ENCODE peak calls at places on chromosomes 13 and 19, in eight cellular contexts. O is left ventricle myocardium inferior; Y is RWPE1; E is Panc1; L is CD8-positive, alpha-beta T cell; V is pancreas; J is A549; Q is upper lobe of left lung. S is an unnamed sample.

GRCh38 chr13:102355251-102355650 is 46.6 kb downstream of the FGF14 start:
- DNase-seq in V (no peak), L (no peak), J (no peak), Y (no peak), Q (no peak), O (no peak), E (no peak), S (no peak)

GRCh38 chr19:15453091-15453498 is 3.3 kb upstream of the WIZ start:
- DNase-seq in E (no peak), V (no peak), J (no peak), O (no peak), Q (peak), Y (no peak), L (no peak), S (no peak)

GRCh38 chr19:49368711-49369358 is 5.2 kb downstream of the DKKL1 start:
- DNase-seq in O (no peak), Y (no peak), E (no peak), L (no peak), V (no peak), J (no peak), Q (no peak), S (no peak)

GRCh38 chr13:48559638-48560320 is 26.9 kb upstream of the RCBTB2 start:
- DNase-seq in Y (peak), Q (no peak), O (no peak), L (no peak), E (peak), J (no peak), V (no peak), S (no peak)

GRCh38 chr13:66503890-66504289 is 726.2 kb downstream of the PCDH9 start:
- DNase-seq in L (no peak), V (no peak), Q (no peak), J (no peak), O (no peak), E (no peak), Y (no peak), S (no peak)

GRCh38 chr19:52099497-52100138 is 4.1 kb upstream of the ZNF841 start:
- DNase-seq in Q (no peak), V (no peak), Y (no peak), E (no peak), L (no peak), J (no peak), O (no peak), S (no peak)

GRCh38 chr19:40147693-40148347 is 43.4 kb upstream of the MAP3K10 start:
- DNase-seq in J (no peak), V (no peak), Y (peak), L (no peak), O (no peak), Q (no peak), E (peak), S (no peak)

GRCh38 chr13:56528040-56528760 is 612.5 kb upstream of the PRR20A start:
- DNase-seq in O (no peak), Q (no peak), Y (no peak), L (no peak), J (no peak), V (no peak), E (no peak), S (no peak)

GRCh38 chr13:77124423-77124822 is 97.5 kb upstream of the FBXL3 start:
- DNase-seq in J (no peak), Y (no peak), E (no peak), Q (no peak), V (no peak), O (no peak), L (no peak), S (no peak)

GRCh38 chr13:44679602-44680001 is 103.5 kb upstream of the TSC22D1 start:
- DNase-seq in J (no peak), E (no peak), L (no peak), Y (no peak), Q (no peak), O (no peak), V (no peak), S (no peak)

GRCh38 chr13:34894756-34895155 is 47.3 kb upstream of the NBEA start:
- DNase-seq in O (no peak), Q (no peak), V (no peak), J (no peak), L (no peak), Y (no peak), E (no peak), S (no peak)

GRCh38 chr19:31270897-31271568 is 78.2 kb downstream of the TSHZ3 start:
- DNase-seq in Q (no peak), J (no peak), Y (no peak), O (no peak), L (no peak), V (no peak), E (no peak), S (no peak)

GRCh38 chr13:20389696-20390525 is 135.7 kb downstream of the CRYL1 start:
- DNase-seq in Q (no peak), O (no peak), V (no peak), L (no peak), Y (no peak), E (no peak), J (no peak), S (no peak)

GRCh38 chr19:42345191-42345812 is 19.9 kb downstream of the MEGF8 start:
- DNase-seq in V (no peak), O (no peak), J (no peak), E (no peak), L (no peak), Y (no peak), Q (no peak), S (no peak)

GRCh38 chr13:30422056-30422914 is at the start of gene UBE2L5:
- DNase-seq in Y (peak), L (peak), Q (peak), V (peak), O (peak), J (peak), E (no peak), S (peak)

GRCh38 chr13:19157461-19157860 is 24.2 kb downstream of the TUBA3C start:
- DNase-seq in E (no peak), V (no peak), Y (no peak), O (no peak), Q (no peak), L (no peak), J (no peak), S (no peak)

GRCh38 chr19:45809643-45810159 is 5.4 kb downstream of the RSPH6A start:
- DNase-seq in O (no peak), L (no peak), V (no peak), Q (no peak), J (no peak), Y (no peak), E (no peak), S (no peak)

GRCh38 chr13:59337070-59337469 is 826.7 kb downstream of the DIAPH3 start:
- DNase-seq in V (no peak), L (no peak), Y (no peak), O (no peak), Q (no peak), J (no peak), E (no peak), S (no peak)

GRCh38 chr13:25085125-25085742 is 10.7 kb upstream of the PABPC3 start:
- DNase-seq in V (peak), Y (peak), E (peak), O (no peak), Q (no peak), J (peak), L (no peak), S (no peak)

GRCh38 chr19:7427944-7428343 is 60.9 kb downstream of the PEX11G start:
- DNase-seq in O (no peak), L (no peak), Q (no peak), J (no peak), V (no peak), E (no peak), Y (no peak), S (no peak)

GRCh38 chr19:16249826-16250434 is 52.2 kb downstream of the AP1M1 start:
- DNase-seq in Y (no peak), L (no peak), Q (no peak), V (no peak), J (no peak), E (no peak), O (no peak), S (no peak)

GRCh38 chr19:49651029-49651825 is 9.2 kb downstream of the SCAF1 start:
- DNase-seq in Y (no peak), Q (peak), E (no peak), V (no peak), L (no peak), J (no peak), O (no peak), S (no peak)

GRCh38 chr13:34772881-34773280 is 169.2 kb upstream of the NBEA start:
- DNase-seq in L (no peak), Q (no peak), O (no peak), Y (no peak), V (no peak), J (no peak), E (no peak), S (no peak)

GRCh38 chr13:34164585-34164984 is 346.6 kb downstream of the RFC3 start:
- DNase-seq in Y (no peak), J (no peak), O (no peak), E (no peak), L (no peak), Q (no peak), V (no peak), S (no peak)

GRCh38 chr19:38384209-38385027 is 3.4 kb downstream of the GGN start:
- DNase-seq in E (no peak), Q (no peak), V (no peak), J (peak), O (no peak), L (no peak), Y (no peak), S (no peak)

GRCh38 chr19:16319466-16319865 is 5.2 kb upstream of the KLF2 start:
- DNase-seq in O (no peak), J (no peak), V (no peak), E (no peak), L (no peak), Q (no peak), Y (no peak), S (no peak)

GRCh38 chr13:72875233-72875632 is 93.3 kb downstream of the PIBF1 start:
- DNase-seq in O (no peak), Q (no peak), J (no peak), L (no peak), Y (no peak), E (no peak), V (no peak), S (no peak)

GRCh38 chr13:72181661-72182060 is 314.7 kb upstream of the DACH1 start:
- DNase-seq in Y (no peak), V (no peak), L (no peak), E (no peak), O (no peak), J (no peak), Q (no peak), S (no peak)

GRCh38 chr13:98285317-98285716 is 108.2 kb upstream of the RNF113B start:
- DNase-seq in O (no peak), V (no peak), J (no peak), Q (no peak), E (no peak), L (no peak), Y (no peak), S (no peak)

GRCh38 chr13:26011996-26012688 is 39.7 kb downstream of the SHISA2 start:
- DNase-seq in Q (peak), Y (no peak), J (no peak), E (no peak), O (no peak), L (peak), V (no peak), S (peak)

GRCh38 chr19:46426035-46426505 is 2.7 kb downstream of the PNMA8C start:
- DNase-seq in L (no peak), O (no peak), V (no peak), Y (no peak), Q (no peak), E (no peak), J (peak), S (no peak)

GRCh38 chr19:19628499-19629134 is 597 bp upstream of the LPAR2 start:
- DNase-seq in E (no peak), L (peak), V (peak), J (no peak), Y (peak), Q (peak), O (no peak), S (peak)

GRCh38 chr19:19997656-19998268 is 41.5 kb downstream of the ZNF682 start:
- DNase-seq in V (peak), Q (no peak), Y (no peak), O (peak), J (no peak), L (peak), E (no peak), S (peak)

GRCh38 chr13:104586010-104586746 is 1520.0 kb upstream of the SLC10A2 start:
- DNase-seq in L (no peak), J (no peak), V (peak), O (no peak), Y (peak), E (peak), Q (no peak), S (no peak)

GRCh38 chr19:51194527-51195315 is 30.2 kb upstream of the CD33 start:
- DNase-seq in E (no peak), Y (peak), Q (no peak), J (no peak), V (no peak), O (no peak), L (no peak), S (no peak)

GRCh38 chr13:111253334-111253872 is 67.0 kb upstream of the TEX29 start:
- DNase-seq in Q (no peak), V (no peak), O (no peak), E (no peak), Y (no peak), L (no peak), J (no peak), S (no peak)

GRCh38 chr13:95783747-95784146 is 106.8 kb downstream of the DNAJC3 start:
- DNase-seq in O (no peak), L (no peak), V (no peak), Y (no peak), J (no peak), Q (no peak), E (no peak), S (no peak)
- TF ChIP-seq CTCF in O (no peak), L (no peak), V (no peak), Y (no peak), J (no peak), Q (no peak), E (no peak), S (no peak)

GRCh38 chr13:114099191-114099590 is 33.2 kb downstream of the RASA3 start:
- DNase-seq in Y (no peak), J (peak), O (peak), V (no peak), Q (peak), E (no peak), L (no peak), S (no peak)
- TF ChIP-seq CTCF in Y (no peak), J (no peak), O (no peak), V (no peak), Q (no peak), E (no peak), L (no peak), S (no peak)

GRCh38 chr13:86909318-86909717 is 761.9 kb upstream of the SLITRK5 start:
- DNase-seq in V (no peak), L (no peak), O (no peak), E (no peak), Q (no peak), Y (no peak), J (no peak), S (no peak)

GRCh38 chr13:86906458-86906857 is 764.7 kb upstream of the SLITRK5 start:
- DNase-seq in E (no peak), L (no peak), Y (no peak), V (no peak), J (no peak), Q (no peak), O (no peak), S (no peak)

GRCh38 chr13:86907116-86907515 is 764.1 kb upstream of the SLITRK5 start:
- DNase-seq in J (no peak), Y (no peak), O (no peak), L (no peak), E (no peak), V (no peak), Q (no peak), S (no peak)
- TF ChIP-seq CTCF in J (no peak), Y (no peak), O (no peak), L (no peak), E (no peak), V (no peak), Q (no peak), S (no peak)

GRCh38 chr13:109745702-109746101 is 40.7 kb downstream of the IRS2 start:
- DNase-seq in Q (no peak), L (no peak), E (no peak), O (no peak), Y (no peak), V (no peak), J (no peak), S (no peak)

GRCh38 chr13:109746364-109746763 is 40.0 kb downstream of the IRS2 start:
- DNase-seq in O (no peak), L (no peak), V (no peak), E (no peak), Y (no peak), J (no peak), Q (no peak), S (no peak)

GRCh38 chr13:109748677-109749076 is 37.7 kb downstream of the IRS2 start:
- DNase-seq in Y (no peak), O (no peak), E (no peak), V (no peak), J (no peak), L (no peak), Q (no peak), S (no peak)

GRCh38 chr13:109749365-109749764 is 37.0 kb downstream of the IRS2 start:
- DNase-seq in Q (no peak), J (no peak), O (no peak), E (no peak), Y (no peak), L (no peak), V (no peak), S (no peak)

DNA sequence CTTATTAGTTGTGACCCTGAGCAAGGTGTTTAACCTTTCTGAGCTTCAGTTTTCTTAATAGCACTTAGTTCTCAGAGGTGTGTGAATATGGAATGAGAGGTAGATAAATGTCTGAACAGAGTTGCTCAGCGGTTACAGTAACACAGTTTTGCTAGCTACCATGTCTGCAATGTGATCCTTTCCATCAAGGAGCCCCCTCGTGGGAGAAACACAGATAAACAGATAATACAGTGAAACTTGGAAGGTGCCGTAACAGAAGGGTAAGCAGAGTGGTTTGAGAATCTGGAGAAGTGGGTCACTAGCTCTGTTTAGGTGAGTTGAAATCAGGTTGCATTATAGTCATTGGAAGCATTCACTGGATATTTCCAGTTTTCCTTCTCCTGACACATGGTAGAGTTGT is 38.9 kb downstream of the IRS2 start:
- DNase-seq in Q (no peak), L (no peak), Y (no peak), E (no peak), O (no peak), J (no peak), V (no peak), S (no peak)
- TF ChIP-seq CTCF in Q (no peak), L (no peak), Y (no peak), E (no peak), O (no peak), J (no peak), V (no peak), S (no peak)

GRCh38 chr19:34430738-34431625 is 2.8 kb downstream of the UBA2 start:
- DNase-seq in L (peak), E (peak), O (no peak), V (no peak), J (peak), Y (peak), Q (no peak), S (no peak)
- TF ChIP-seq CTCF in L (peak), E (no peak), O (peak), V (peak), J (peak), Y (peak), Q (peak), S (peak)

GRCh38 chr19:9850235-9850959 is 15.3 kb downstream of the PIN1 start:
- DNase-seq in O (no peak), Y (no peak), Q (no peak), V (no peak), J (no peak), L (no peak), E (no peak), S (no peak)

GRCh38 chr19:9848761-9849160 is 13.6 kb downstream of the PIN1 start:
- DNase-seq in Q (peak), V (no peak), Y (no peak), J (no peak), O (no peak), E (no peak), L (no peak), S (no peak)

GRCh38 chr19:9847087-9847671 is 12.1 kb downstream of the PIN1 start:
- DNase-seq in E (peak), Q (peak), J (peak), Y (peak), L (no peak), O (no peak), V (no peak), S (no peak)

GRCh38 chr19:9849786-9850185 is 14.7 kb downstream of the PIN1 start:
- DNase-seq in L (no peak), Y (no peak), J (no peak), V (no peak), E (no peak), Q (no peak), O (no peak), S (no peak)

GRCh38 chr19:9848060-9848459 is 12.9 kb downstream of the PIN1 start:
- DNase-seq in O (no peak), L (no peak), Q (peak), E (no peak), V (no peak), J (no peak), Y (no peak), S (peak)
- TF ChIP-seq CTCF in O (peak), L (peak), Q (peak), E (peak), V (no peak), J (peak), Y (peak), S (peak)

GRCh38 chr19:10872551-10873107 is 1.3 kb downstream of the CARM1 start:
- DNase-seq in E (no peak), Q (no peak), V (no peak), Y (no peak), O (no peak), J (no peak), L (no peak), S (no peak)

GRCh38 chr19:10871711-10872550 is 578 bp downstream of the CARM1 start:
- DNase-seq in V (peak), J (no peak), L (no peak), O (peak), Y (no peak), Q (peak), E (no peak), S (peak)

GRCh38 chr19:10874019-10874418 is 2.7 kb downstream of the CARM1 start:
- DNase-seq in O (no peak), Q (no peak), Y (no peak), L (no peak), V (no peak), E (no peak), J (no peak), S (no peak)

GRCh38 chr19:10878253-10878652 is 6.9 kb downstream of the CARM1 start:
- DNase-seq in E (no peak), V (no peak), Q (no peak), J (no peak), Y (no peak), O (no peak), L (no peak), S (no peak)

DNA sequence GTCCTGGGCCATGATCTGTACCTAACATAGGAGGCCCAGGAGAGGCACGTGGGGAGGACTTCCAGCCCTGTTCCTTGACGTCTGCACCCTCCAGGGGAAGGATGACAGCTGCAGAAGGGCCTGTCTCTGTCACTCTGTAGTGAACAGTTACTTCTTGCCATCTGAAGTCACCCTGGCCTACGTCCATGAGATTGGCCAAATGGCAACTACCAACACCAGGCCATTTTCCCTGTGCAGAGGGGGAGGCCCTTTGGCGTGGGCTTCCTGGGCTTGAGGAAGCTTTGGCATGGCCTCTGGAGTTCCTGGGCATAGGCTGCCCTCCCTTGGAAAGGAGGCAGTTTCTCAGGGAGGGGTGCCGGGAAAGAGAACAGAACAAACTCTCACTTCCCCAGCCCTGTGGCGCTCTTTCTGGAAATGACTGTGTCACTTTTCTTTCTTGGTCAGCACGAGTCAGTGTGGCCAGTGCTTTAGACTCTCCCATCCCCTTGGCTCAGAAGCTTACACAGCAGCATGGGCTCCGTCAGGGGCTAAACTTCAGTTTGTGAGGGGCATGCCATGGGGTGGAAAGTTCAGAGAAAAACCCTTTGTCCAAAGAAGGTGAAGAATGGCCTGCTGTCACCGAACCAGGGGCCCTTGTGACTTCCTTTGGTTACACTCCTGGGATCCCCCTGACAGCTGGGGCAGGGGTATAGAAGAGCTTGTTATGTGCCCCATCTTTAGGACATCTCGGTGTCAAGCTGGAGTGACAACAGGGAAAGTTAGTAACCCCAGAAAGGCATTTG is 5.3 kb downstream of the CARM1 start:
- DNase-seq in L (no peak), E (no peak), J (no peak), V (no peak), Q (no peak), O (peak), Y (no peak), S (no peak)
- TF ChIP-seq CTCF in L (no peak), E (no peak), J (no peak), V (no peak), Q (no peak), O (no peak), Y (no peak), S (no peak)

S was measured in natural killer cell.